ENCODE peak calls at places on chromosome 15, in four cellular contexts. P is IMR-90, R is A549, J is HepG2. C is an unnamed sample.

GRCh38 chr15:69661446-69661845 is 208.8 kb downstream of the RPLP1 start:
- DNase-seq in P (no peak), R (no peak), J (no peak), C (no peak)

GRCh38 chr15:84798436-84798946 is 18.7 kb upstream of the ALPK3 start:
- DNase-seq in P (no peak), R (no peak), J (no peak), C (no peak)

GRCh38 chr15:73283341-73283962 is 85.3 kb downstream of the HCN4 start:
- DNase-seq in P (no peak), R (no peak), J (no peak), C (no peak)

GRCh38 chr15:76196286-76196948 is 114.9 kb downstream of the ETFA start:
- DNase-seq in P (peak), R (peak), J (peak), C (peak)

GRCh38 chr15:64131547-64131946 is 20.0 kb upstream of the SNX22 start:
- DNase-seq in P (no peak), R (no peak), J (no peak), C (no peak)

GRCh38 chr15:90930861-90931629 is 1.3 kb downstream of the HDDC3 start:
- DNase-seq in P (no peak), R (no peak), J (no peak), C (no peak)

GRCh38 chr15:51348688-51349087 is 7.2 kb downstream of the GLDN start:
- DNase-seq in P (no peak), R (no peak), J (no peak), C (no peak)

GRCh38 chr15:43749690-43750345 is 3.6 kb downstream of the PDIA3 start:
- DNase-seq in P (no peak), R (no peak), J (no peak), C (no peak)

DNA sequence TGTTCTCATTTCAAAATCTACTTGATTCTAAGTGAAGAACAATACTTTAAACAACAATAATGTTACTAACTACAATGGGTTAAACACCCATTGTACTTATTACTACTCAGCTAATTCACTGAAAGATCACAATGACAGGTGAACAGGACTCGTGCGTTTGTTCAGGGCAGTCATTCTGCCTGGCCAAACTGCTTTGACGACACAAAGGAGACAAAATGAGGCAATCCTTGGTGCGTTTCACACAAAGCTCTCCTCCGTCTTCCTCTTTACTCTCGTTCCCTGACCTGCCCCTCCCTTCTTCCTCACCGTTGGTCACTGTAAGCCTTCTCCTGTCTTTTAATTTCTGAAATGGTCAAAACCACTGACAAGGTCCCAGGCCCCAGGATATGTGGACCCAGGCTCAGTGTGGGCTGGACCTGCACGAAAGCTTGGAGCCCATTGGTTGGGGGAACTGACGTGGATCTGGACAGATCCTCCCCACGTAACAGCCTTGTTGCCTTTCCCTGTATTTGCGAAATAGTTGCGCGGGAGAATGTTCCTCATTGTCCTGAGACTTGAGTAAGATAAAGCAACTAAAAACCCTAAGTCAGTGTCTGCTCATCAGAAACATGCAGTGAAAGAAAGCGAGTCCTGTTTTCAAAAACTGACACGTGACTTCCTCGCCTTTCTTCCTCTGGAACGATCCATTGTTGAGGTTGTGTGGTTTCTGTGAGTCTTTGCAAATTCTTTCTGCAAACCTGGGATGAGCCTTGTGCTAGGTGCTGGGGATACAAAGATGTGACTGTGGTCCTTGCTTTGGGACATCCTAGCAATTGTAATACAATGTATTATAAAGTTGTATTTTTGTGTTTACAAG is 147.1 kb upstream of the RGMA start:
- DNase-seq in P (no peak), R (peak), J (no peak), C (no peak)
- TF ChIP-seq MAZ in P (no peak), R (no peak), J (no peak), C (no peak)

GRCh38 chr15:66252411-66253295 is 897 bp downstream of the MEGF11 start:
- DNase-seq in P (no peak), R (peak), J (peak), C (peak)

GRCh38 chr15:66251065-66251789 is 2.3 kb downstream of the MEGF11 start:
- DNase-seq in P (no peak), R (no peak), J (no peak), C (no peak)

GRCh38 chr15:66246937-66247336 is 6.6 kb downstream of the MEGF11 start:
- DNase-seq in P (no peak), R (no peak), J (no peak), C (no peak)

GRCh38 chr15:66251790-66252355 is 1.7 kb downstream of the MEGF11 start:
- DNase-seq in P (no peak), R (no peak), J (no peak), C (no peak)

GRCh38 chr15:66249623-66250174 is 3.9 kb downstream of the MEGF11 start:
- DNase-seq in P (no peak), R (no peak), J (no peak), C (no peak)
- TF ChIP-seq MAZ in P (no peak), R (no peak), J (no peak), C (no peak)

DNA sequence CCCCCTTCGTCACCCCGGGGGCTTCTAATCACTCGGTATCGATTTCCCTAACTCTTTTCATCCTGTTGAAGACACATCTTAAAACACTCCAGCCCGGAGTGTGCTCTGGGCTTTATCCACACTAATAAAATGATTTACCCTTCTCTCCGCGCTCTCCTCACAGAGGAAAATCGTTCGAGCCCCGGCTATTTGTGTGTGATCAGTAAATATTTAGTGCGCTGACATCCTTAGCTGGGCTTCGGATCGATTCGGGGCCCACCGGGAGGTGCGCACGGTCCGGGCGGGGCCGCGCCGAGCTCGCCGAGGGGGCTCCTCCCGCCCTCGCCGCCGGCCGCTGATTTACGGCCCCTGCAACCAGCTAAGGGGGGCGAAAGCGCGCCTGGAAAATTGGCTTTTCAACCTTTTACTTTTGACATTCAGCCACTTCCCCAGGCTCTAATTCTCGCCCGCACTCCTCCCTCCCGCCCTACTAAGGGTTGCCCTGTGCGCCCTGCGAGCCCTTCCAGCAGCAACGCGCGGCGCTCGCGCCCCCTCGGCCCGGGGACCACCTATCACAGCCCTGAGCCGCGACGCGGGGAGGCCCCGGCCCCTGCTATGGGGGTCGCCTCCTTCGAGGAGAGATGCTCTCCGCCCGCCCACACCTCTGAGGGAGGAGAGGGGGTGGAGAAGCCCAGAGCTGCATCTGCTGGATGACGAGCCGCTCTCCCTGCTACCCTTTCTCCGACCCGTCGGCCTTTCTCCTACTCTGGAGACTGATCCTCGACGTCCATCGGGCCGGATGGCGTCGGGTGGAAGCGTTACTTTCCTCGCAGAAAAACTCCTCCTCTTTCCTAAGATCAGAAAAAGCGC is 7.9 kb upstream of the NR2F2 start:
- DNase-seq in P (no peak), R (no peak), J (no peak), C (no peak)
- TF ChIP-seq MAZ in P (no peak), R (no peak), J (no peak), C (no peak)

GRCh38 chr15:65937476-65937875 is 68.2 kb downstream of the RAB11A start:
- DNase-seq in P (peak), R (no peak), J (no peak), C (peak)
- TF ChIP-seq MAZ in P (no peak), R (no peak), J (no peak), C (no peak)

DNA sequence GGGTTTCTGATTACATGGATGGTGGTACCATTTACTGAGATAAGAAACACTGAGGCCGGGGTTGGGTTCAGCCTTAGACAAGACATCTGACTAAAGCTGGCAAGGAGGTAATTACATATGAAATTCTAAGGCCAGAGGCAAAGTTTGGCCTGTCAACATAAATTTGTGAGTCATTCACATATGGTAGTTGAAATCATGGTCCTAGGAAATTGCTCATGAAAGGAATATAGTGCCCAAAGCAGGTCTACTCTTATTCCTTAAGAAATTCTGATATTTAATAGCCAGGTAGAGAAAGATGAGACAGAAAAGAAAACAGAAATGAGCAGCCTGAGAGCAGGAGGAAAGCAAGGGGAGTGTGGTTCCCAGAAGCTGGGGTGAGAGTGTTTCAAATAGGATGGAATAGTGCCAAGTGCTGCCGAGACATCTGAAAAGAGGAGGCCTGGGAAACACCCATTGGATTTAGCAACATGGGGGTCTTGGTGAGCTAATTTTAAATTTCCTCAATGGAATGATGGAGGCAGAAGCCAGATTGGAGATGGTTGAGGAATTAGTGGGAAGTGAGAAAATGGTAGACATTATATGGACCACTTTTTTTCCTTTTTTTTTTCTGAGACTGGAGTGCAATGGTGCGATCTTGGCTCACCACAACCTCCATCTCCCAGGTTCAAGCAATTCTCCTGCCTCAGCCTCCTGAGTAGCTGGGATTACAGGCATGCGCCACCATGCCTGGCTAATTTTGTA is 85.0 kb upstream of the NR2E3 start:
- DNase-seq in P (peak), R (no peak), J (no peak), C (no peak)
- TF ChIP-seq MAZ in P (no peak), R (no peak), J (no peak), C (no peak)